ENCODE peak calls at places on chromosome 5, in ten cellular contexts. Y is activated effector memory CD4-positive, alpha-beta T cell treated with anti-CD3 and anti-CD28 coated beads, Interleukin-2, amount 50 U/mL, for 16 hours; X is effector memory CD4-positive, alpha-beta T cell; W is stimulated activated CD8-positive, alpha-beta memory T cell treated with anti-CD3 and anti-CD28 coated beads, Interleukin-7, amount 100 ng/mL, for 1 hour; O is NCI-H1694; K is Ammon's horn; I is breast epithelium; E is NCI-H460; P is spleen; M is tibial artery. V is an unnamed sample.

GRCh38 chr5:53031695-53032096 is 42.5 kb downstream of the ITGA2 start:
- DNase-seq in W (no peak), X (no peak), M (no peak), K (no peak), Y (peak; percentile 65), P (no peak), O (no peak), E (peak; percentile 22), I (no peak), V (no peak)

GRCh38 chr5:133088064-133088463 is 36.3 kb downstream of the HSPA4 start:
- DNase-seq in X (no peak), Y (no peak), I (no peak), E (no peak), P (no peak), W (no peak), M (no peak), O (no peak), K (peak; percentile 15), V (no peak)

GRCh38 chr5:153610009-153610408 is 119.5 kb downstream of the GRIA1 start:
- DNase-seq in K (no peak), M (no peak), E (no peak), Y (no peak), W (no peak), O (no peak), X (no peak), I (no peak), P (no peak), V (no peak)

GRCh38 chr5:110002652-110003051 is 312.9 kb downstream of the MAN2A1 start:
- DNase-seq in X (no peak), O (no peak), P (no peak), I (no peak), Y (no peak), E (no peak), M (no peak), W (no peak), K (no peak), V (no peak)

GRCh38 chr5:178895615-178896571 is at the start of gene ZFP2:
- DNase-seq in W (no peak), K (peak; percentile 82), P (peak; percentile 90), M (peak; percentile 38), O (no peak), Y (peak; percentile 69), X (peak; percentile 2), I (no peak), E (peak; percentile 27), V (peak; percentile 82)

GRCh38 chr5:44860267-44860666 is 51.5 kb downstream of the MRPS30 start:
- DNase-seq in W (no peak), X (no peak), E (no peak), I (no peak), K (no peak), Y (no peak), P (no peak), O (no peak), M (no peak), V (no peak)

GRCh38 chr5:10719965-10720364 is 41.1 kb downstream of the DAP start:
- DNase-seq in P (no peak), W (no peak), M (no peak), Y (no peak), O (no peak), E (no peak), K (no peak), I (no peak), X (no peak), V (no peak)

GRCh38 chr5:10667431-10668057 is 93.5 kb downstream of the DAP start:
- DNase-seq in E (no peak), X (no peak), P (no peak), Y (no peak), I (no peak), K (no peak), O (no peak), M (no peak), W (no peak), V (no peak)

GRCh38 chr5:141001854-141002666 is 35.8 kb downstream of the PCDHAC2 start:
- DNase-seq in K (peak; percentile 27), E (no peak), I (no peak), X (no peak), W (no peak), Y (no peak), O (no peak), M (no peak), P (no peak), V (peak; percentile 50)

GRCh38 chr5:73093943-73094342 is 26.4 kb upstream of the TMEM171 start:
- DNase-seq in M (no peak), K (no peak), I (no peak), X (no peak), O (no peak), E (peak; percentile 35), Y (no peak), W (no peak), P (no peak), V (no peak)

GRCh38 chr5:139426222-139426885 is 13.0 kb downstream of the DNAJC18 start:
- DNase-seq in P (no peak), W (no peak), Y (no peak), O (no peak), M (no peak), X (no peak), E (no peak), K (no peak), I (no peak), V (no peak)

GRCh38 chr5:101390317-101390908 is 487.3 kb upstream of the ST8SIA4 start:
- DNase-seq in K (peak; percentile 81), Y (no peak), P (no peak), O (peak; percentile 55), E (peak; percentile 40), X (no peak), M (no peak), W (no peak), I (no peak), V (peak; percentile 0)

GRCh38 chr5:118918232-118918631 is 70.1 kb downstream of the DTWD2 start:
- DNase-seq in X (no peak), I (no peak), K (no peak), E (no peak), O (no peak), W (no peak), P (no peak), M (no peak), Y (no peak), V (no peak)

GRCh38 chr5:125045647-125046046 is 299.2 kb upstream of the ZNF608 start:
- DNase-seq in W (no peak), X (no peak), I (no peak), Y (no peak), K (no peak), O (no peak), P (no peak), E (no peak), M (no peak), V (no peak)

GRCh38 chr5:140631831-140632365 is 1.1 kb downstream of the CD14 start:
- DNase-seq in I (no peak), Y (no peak), P (peak; percentile 86), O (no peak), W (no peak), K (no peak), E (no peak), X (no peak), M (no peak), V (peak; percentile 61)

GRCh38 chr5:66933066-66933465 is 263.5 kb downstream of the CD180 start:
- DNase-seq in O (no peak), X (no peak), K (no peak), I (no peak), Y (no peak), P (no peak), W (no peak), E (no peak), M (no peak), V (no peak)

GRCh38 chr5:35803221-35803651 is 53.5 kb upstream of the IL7R start:
- DNase-seq in I (no peak), W (no peak), E (no peak), Y (no peak), M (no peak), P (no peak), X (no peak), K (peak; percentile 89), O (peak; percentile 93), V (peak; percentile 29)

GRCh38 chr5:78251663-78252284 is 42.7 kb downstream of the AP3B1 start:
- DNase-seq in E (no peak), X (no peak), I (no peak), P (no peak), Y (no peak), O (no peak), K (no peak), M (no peak), W (no peak), V (no peak)

GRCh38 chr5:2128696-2129340 is 246.1 kb upstream of the IRX4 start:
- DNase-seq in I (no peak), E (no peak), K (no peak), M (no peak), O (no peak), W (no peak), X (no peak), Y (no peak), P (no peak), V (no peak)

GRCh38 chr5:1294839-1295649 is at the start of gene TERT:
- DNase-seq in O (no peak), K (no peak), P (peak; percentile 85), E (peak; percentile 26), M (no peak), X (peak; percentile 56), W (peak; percentile 51), Y (peak; percentile 90), I (no peak), V (no peak)

GRCh38 chr5:132070460-132071337 is 2.9 kb upstream of the CSF2 start:
- DNase-seq in O (no peak), K (peak; percentile 35), E (no peak), Y (peak; percentile 81), I (no peak), M (no peak), P (peak; percentile 56), X (no peak), W (no peak), V (no peak)

GRCh38 chr5:148794729-148795590 is 31.5 kb upstream of the ADRB2 start:
- DNase-seq in P (no peak), E (no peak), I (no peak), O (no peak), M (no peak), W (no peak), K (no peak), Y (no peak), X (no peak), V (no peak)

GRCh38 chr5:137143244-137143605 is 355.9 kb downstream of the SPOCK1 start:
- DNase-seq in K (no peak), M (peak; percentile 50), Y (no peak), E (no peak), I (no peak), P (no peak), X (no peak), O (no peak), W (no peak), V (no peak)

GRCh38 chr5:67983251-67983941 is 232.2 kb upstream of the PIK3R1 start:
- DNase-seq in W (no peak), P (no peak), I (no peak), K (no peak), O (no peak), Y (no peak), E (no peak), M (no peak), X (no peak), V (no peak)

GRCh38 chr5:175895701-175896102 is 24.3 kb downstream of the CPLX2 start:
- DNase-seq in P (no peak), W (peak; percentile 4), Y (peak; percentile 78), K (no peak), M (no peak), E (no peak), O (no peak), I (no peak), X (peak; percentile 44), V (no peak)

GRCh38 chr5:163437309-163438182 is at the start of gene CCNG1:
- DNase-seq in W (peak; percentile 66), E (peak; percentile 98), Y (peak; percentile 95), X (peak; percentile 82), O (peak; percentile 86), I (peak; percentile 89), M (peak; percentile 96), K (peak; percentile 99), P (peak; percentile 97), V (peak; percentile 96)